ENCODE peak calls at places on chromosomes 11 and 22, in seven cellular contexts. B is iris pigment epithelial cell, U is NCI-H1092, Q is NCI-H1417, O is midbrain, G is H54, F is neuronal stem cell. C is an unnamed sample.

GRCh38 chr11:56700242-56700918 is 1.5 kb downstream of the OR9G1 start:
- DNase-seq in B (no peak), U (no peak), Q (no peak), O (no peak), G (no peak), F (no peak), C (no peak)

GRCh38 chr22:23539135-23539838 is 40.8 kb downstream of the IGLL1 start:
- DNase-seq in B (peak), U (peak), Q (peak), O (peak), G (peak), F (peak), C (peak)

GRCh38 chr11:106959800-106960199 is 58.5 kb downstream of the GUCY1A2 start:
- DNase-seq in B (peak), U (no peak), Q (no peak), O (no peak), G (no peak), F (no peak), C (peak)

GRCh38 chr11:128814856-128815705 is 52.0 kb downstream of the KCNJ1 start:
- DNase-seq in B (peak), U (no peak), Q (no peak), O (no peak), G (peak), F (peak), C (peak)

GRCh38 chr11:59719556-59719955 is 5.9 kb upstream of the OR10V1 start:
- DNase-seq in B (no peak), U (no peak), Q (no peak), O (peak), G (no peak), F (no peak), C (no peak)

GRCh38 chr22:20315337-20316216 is 4.3 kb downstream of the DGCR6L start:
- DNase-seq in B (no peak), U (no peak), Q (no peak), O (no peak), G (no peak), F (no peak), C (no peak)

GRCh38 chr11:104061851-104062521 is 25.5 kb downstream of the DDI1 start:
- DNase-seq in B (peak), U (no peak), Q (no peak), O (no peak), G (no peak), F (no peak), C (no peak)

GRCh38 chr22:39254789-39255298 is 10.1 kb upstream of the PDGFB start:
- DNase-seq in B (peak), U (no peak), Q (no peak), O (no peak), G (peak), F (no peak), C (peak)

GRCh38 chr11:126063510-126063858 is 818 bp upstream of the CDON start:
- DNase-seq in B (no peak), U (no peak), Q (no peak), O (no peak), G (no peak), F (no peak), C (no peak)

GRCh38 chr11:93034031-93034430 is 64.6 kb downstream of the MTNR1B start:
- DNase-seq in B (peak), U (no peak), Q (peak), O (no peak), G (no peak), F (no peak), C (peak)

GRCh38 chr22:50730941-50731661 is 6.9 kb upstream of the ACR start:
- DNase-seq in B (no peak), U (no peak), Q (no peak), O (no peak), G (no peak), F (no peak), C (no peak)

GRCh38 chr22:30650508-30651116 is 15.0 kb downstream of the SLC35E4 start:
- DNase-seq in B (no peak), U (peak), Q (no peak), O (peak), G (no peak), F (no peak), C (no peak)

GRCh38 chr11:109772846-109773400 is 320.3 kb upstream of the ZC3H12C start:
- DNase-seq in B (no peak), U (peak), Q (peak), O (no peak), G (no peak), F (no peak), C (no peak)

GRCh38 chr22:37634505-37635002 is 4.9 kb upstream of the SH3BP1 start:
- DNase-seq in B (peak), U (peak), Q (no peak), O (no peak), G (no peak), F (no peak), C (peak)

GRCh38 chr11:115684135-115684534 is 179.9 kb upstream of the CADM1 start:
- DNase-seq in B (no peak), U (no peak), Q (no peak), O (no peak), G (no peak), F (no peak), C (no peak)

GRCh38 chr11:46273511-46274205 is 3.8 kb upstream of the CREB3L1 start:
- DNase-seq in B (peak), U (no peak), Q (no peak), O (no peak), G (no peak), F (no peak), C (peak)

GRCh38 chr11:3009481-3009880 is 17.4 kb upstream of the NAP1L4 start:
- DNase-seq in B (no peak), U (no peak), Q (no peak), O (no peak), G (no peak), F (no peak), C (no peak)

GRCh38 chr22:24950272-24950902 is 2.1 kb upstream of the KIAA1671 start:
- DNase-seq in B (peak), U (no peak), Q (no peak), O (no peak), G (no peak), F (no peak), C (no peak)

GRCh38 chr22:48511211-48511610 is 1316.5 kb downstream of the BRD1 start:
- DNase-seq in B (no peak), U (no peak), Q (no peak), O (no peak), G (no peak), F (no peak), C (no peak)